ENCODE peak calls at places on chromosomes 4 and X, in ten cellular contexts. V is HT1080; G is astrocyte of the spinal cord; S is BJ; R is T-cell; A is NCI-H774; W is activated CD8-positive, alpha-beta memory T cell treated with anti-CD3 and anti-CD28 coated beads, Interleukin-2, amount 10 ng/mL, durations not matched to agents 7 days and 5 days; C is PC-3; L is SK-MEL-5; E is NCI-H1092. K is an unnamed sample.

GRCh38 chr4:89998350-89999098 is 103.9 kb downstream of the MMRN1 start:
- DNase-seq in V (no peak), G (no peak), S (no peak), R (no peak), A (no peak), W (no peak), C (no peak), L (peak; percentile 20), E (no peak), K (no peak)

GRCh38 chr4:186927624-186928023 is 204.0 kb upstream of the FAT1 start:
- DNase-seq in V (no peak), G (no peak), S (no peak), R (no peak), A (no peak), W (no peak), C (no peak), L (no peak), E (no peak), K (no peak)

GRCh38 chr4:13528823-13529129 is 15.5 kb downstream of the NKX3-2 start:
- DNase-seq in V (no peak), G (no peak), S (no peak), R (no peak), A (no peak), W (no peak), C (no peak), L (no peak), E (no peak), K (no peak)

GRCh38 chr4:152220201-152220666 is 315.7 kb downstream of the FBXW7 start:
- DNase-seq in V (peak; percentile 41), G (peak; percentile 21), S (peak; percentile 38), R (no peak), A (no peak), W (no peak), C (peak; percentile 65), L (no peak), E (no peak), K (no peak)

GRCh38 chrX:11470231-11470630 is 177.0 kb downstream of the AMELX start:
- DNase-seq in V (peak; percentile 36), G (peak; percentile 92), S (peak; percentile 66), R (no peak), A (no peak), W (no peak), C (peak; percentile 90), L (no peak), E (no peak), K (no peak)

GRCh38 chrX:3485727-3486126 is 139.3 kb upstream of the MXRA5 start:
- DNase-seq in V (no peak), G (no peak), S (no peak), R (no peak), A (no peak), W (no peak), C (no peak), L (no peak), E (no peak), K (no peak)

GRCh38 chr4:87465739-87466366 is 43.5 kb downstream of the NUDT9 start:
- DNase-seq in V (peak; percentile 10), G (peak; percentile 64), S (no peak), R (no peak), A (no peak), W (no peak), C (peak; percentile 64), L (peak; percentile 61), E (no peak), K (no peak)

GRCh38 chr4:138103597-138104461 is 138.3 kb downstream of the SLC7A11 start:
- DNase-seq in V (no peak), G (no peak), S (no peak), R (no peak), A (no peak), W (no peak), C (no peak), L (peak; percentile 14), E (no peak), K (no peak)

GRCh38 chrX:128518508-128518907 is 466.3 kb upstream of the ACTRT1 start:
- DNase-seq in V (peak; percentile 37), G (peak; percentile 5), S (no peak), R (no peak), A (no peak), W (no peak), C (peak; percentile 41), L (peak; percentile 21), E (peak; percentile 7), K (peak; percentile 2)